ENCODE peak calls at places on chromosomes 13 and 19, in nine cellular contexts. One of them, this sample, is unnamed.

GRCh38 chr19:48991823-48992570 is 1.1 kb downstream of the GYS1 start:
- DNase-seq in heart right ventricle: peak; percentile 74
- DNase-seq in aorta: peak; percentile 85
- DNase-seq in CD8-positive, alpha-beta memory T cell: no peak
- DNase-seq in upper lobe of right lung: no peak
- DNase-seq in fibroblast of lung: peak; percentile 81
- DNase-seq in left lung: no peak
- DNase-seq in IMR-90: peak; percentile 83
- DNase-seq in uterus: peak; percentile 64
- DNase-seq in this sample: peak; percentile 81

GRCh38 chr19:42471554-42472249 is 29.0 kb upstream of the CXCL17 start:
- DNase-seq in fibroblast of lung: peak; percentile 9
- DNase-seq in left lung: no peak
- DNase-seq in CD8-positive, alpha-beta memory T cell: no peak
- DNase-seq in IMR-90: peak; percentile 5
- DNase-seq in heart right ventricle: no peak
- DNase-seq in upper lobe of right lung: no peak
- DNase-seq in aorta: no peak
- DNase-seq in uterus: no peak
- DNase-seq in this sample: peak; percentile 45

GRCh38 chr19:32691952-32692726 is 518 bp downstream of the NUDT19 start:
- DNase-seq in fibroblast of lung: peak; percentile 80
- DNase-seq in left lung: peak; percentile 94
- DNase-seq in heart right ventricle: peak; percentile 66
- DNase-seq in CD8-positive, alpha-beta memory T cell: peak; percentile 68
- DNase-seq in aorta: peak; percentile 88
- DNase-seq in upper lobe of right lung: peak; percentile 89
- DNase-seq in uterus: no peak
- DNase-seq in IMR-90: peak; percentile 69
- DNase-seq in this sample: peak; percentile 69

GRCh38 chr19:30556230-30556711 is 184.1 kb downstream of the ZNF536 start:
- DNase-seq in heart right ventricle: no peak
- DNase-seq in IMR-90: no peak
- DNase-seq in upper lobe of right lung: no peak
- DNase-seq in aorta: no peak
- DNase-seq in CD8-positive, alpha-beta memory T cell: no peak
- DNase-seq in uterus: no peak
- DNase-seq in left lung: no peak
- DNase-seq in fibroblast of lung: no peak
- DNase-seq in this sample: no peak

GRCh38 chr19:1569997-1570396 is 1.9 kb upstream of the MEX3D start:
- DNase-seq in CD8-positive, alpha-beta memory T cell: no peak
- DNase-seq in heart right ventricle: no peak
- DNase-seq in fibroblast of lung: no peak
- DNase-seq in uterus: no peak
- DNase-seq in upper lobe of right lung: no peak
- DNase-seq in aorta: no peak
- DNase-seq in IMR-90: no peak
- DNase-seq in left lung: no peak
- DNase-seq in this sample: no peak

GRCh38 chr13:78881746-78882145 is 222.8 kb upstream of the OBI1 start:
- DNase-seq in fibroblast of lung: no peak
- DNase-seq in heart right ventricle: no peak
- DNase-seq in upper lobe of right lung: no peak
- DNase-seq in aorta: no peak
- DNase-seq in uterus: no peak
- DNase-seq in CD8-positive, alpha-beta memory T cell: no peak
- DNase-seq in left lung: no peak
- DNase-seq in IMR-90: no peak
- DNase-seq in this sample: no peak

GRCh38 chr19:10756371-10756770 is 38.5 kb downstream of the DNM2 start:
- DNase-seq in aorta: no peak
- DNase-seq in heart right ventricle: no peak
- DNase-seq in upper lobe of right lung: no peak
- DNase-seq in uterus: no peak
- DNase-seq in fibroblast of lung: no peak
- DNase-seq in left lung: no peak
- DNase-seq in CD8-positive, alpha-beta memory T cell: no peak
- DNase-seq in IMR-90: no peak
- DNase-seq in this sample: no peak

GRCh38 chr19:50565984-50566903 is 2.0 kb downstream of the LRRC4B start:
- DNase-seq in fibroblast of lung: no peak
- DNase-seq in heart right ventricle: no peak
- DNase-seq in upper lobe of right lung: no peak
- DNase-seq in left lung: peak; percentile 59
- DNase-seq in uterus: no peak
- DNase-seq in IMR-90: no peak
- DNase-seq in aorta: no peak
- DNase-seq in CD8-positive, alpha-beta memory T cell: peak; percentile 30
- DNase-seq in this sample: no peak

GRCh38 chr19:40827386-40828247 is 22.6 kb downstream of the CYP2A6 start:
- DNase-seq in IMR-90: no peak
- DNase-seq in upper lobe of right lung: no peak
- DNase-seq in CD8-positive, alpha-beta memory T cell: no peak
- DNase-seq in heart right ventricle: no peak
- DNase-seq in uterus: peak; percentile 13
- DNase-seq in fibroblast of lung: no peak
- DNase-seq in aorta: no peak
- DNase-seq in left lung: peak; percentile 30
- DNase-seq in this sample: no peak

GRCh38 chr19:50639121-50640112 is at the start of gene SYT3:
- DNase-seq in fibroblast of lung: peak; percentile 11
- DNase-seq in CD8-positive, alpha-beta memory T cell: no peak
- DNase-seq in aorta: peak; percentile 82
- DNase-seq in heart right ventricle: peak; percentile 28
- DNase-seq in upper lobe of right lung: peak; percentile 79
- DNase-seq in left lung: no peak
- DNase-seq in IMR-90: peak; percentile 27
- DNase-seq in uterus: peak; percentile 17
- DNase-seq in this sample: peak; percentile 22

GRCh38 chr13:54633461-54633860 is 1604.8 kb downstream of the OLFM4 start:
- DNase-seq in left lung: no peak
- DNase-seq in fibroblast of lung: no peak
- DNase-seq in heart right ventricle: no peak
- DNase-seq in upper lobe of right lung: no peak
- DNase-seq in aorta: no peak
- DNase-seq in CD8-positive, alpha-beta memory T cell: no peak
- DNase-seq in IMR-90: no peak
- DNase-seq in uterus: no peak
- DNase-seq in this sample: no peak

GRCh38 chr19:58538257-58539168 is 5.4 kb upstream of the TRIM28 start:
- DNase-seq in fibroblast of lung: no peak
- DNase-seq in upper lobe of right lung: no peak
- DNase-seq in uterus: no peak
- DNase-seq in left lung: no peak
- DNase-seq in CD8-positive, alpha-beta memory T cell: peak; percentile 60
- DNase-seq in aorta: no peak
- DNase-seq in IMR-90: no peak
- DNase-seq in heart right ventricle: peak; percentile 53
- DNase-seq in this sample: no peak

GRCh38 chr19:42547927-42548326 is 19.6 kb upstream of the CEACAM1 start:
- DNase-seq in heart right ventricle: no peak
- DNase-seq in uterus: no peak
- DNase-seq in CD8-positive, alpha-beta memory T cell: no peak
- DNase-seq in left lung: no peak
- DNase-seq in IMR-90: no peak
- DNase-seq in fibroblast of lung: no peak
- DNase-seq in aorta: no peak
- DNase-seq in upper lobe of right lung: no peak
- DNase-seq in this sample: no peak

DNA sequence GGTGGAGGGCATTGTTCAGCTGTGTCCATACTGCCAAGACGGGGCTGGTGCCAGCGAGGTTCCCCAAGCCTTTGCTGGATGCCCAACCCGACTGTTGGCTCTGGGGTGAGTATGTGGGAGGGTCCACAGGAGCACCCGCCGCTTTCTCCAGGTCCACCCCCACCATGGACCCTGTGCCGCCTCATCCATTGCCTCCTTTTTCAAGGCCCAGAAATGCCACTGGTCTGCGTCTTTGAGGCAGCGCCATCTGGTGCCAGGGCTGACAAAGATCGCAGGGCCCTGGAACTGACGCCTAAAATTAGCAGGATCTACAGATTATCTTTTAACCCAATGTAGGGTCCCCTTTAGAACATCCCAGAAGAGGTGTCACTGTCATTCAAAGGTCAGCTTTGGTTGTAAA is 34.6 kb downstream of the NFIX start:
- DNase-seq in heart right ventricle: no peak
- DNase-seq in upper lobe of right lung: no peak
- DNase-seq in left lung: peak; percentile 63
- DNase-seq in uterus: no peak
- DNase-seq in aorta: peak; percentile 73
- DNase-seq in CD8-positive, alpha-beta memory T cell: no peak
- DNase-seq in fibroblast of lung: no peak
- DNase-seq in IMR-90: no peak
- DNase-seq in this sample: peak; percentile 54
- H3K27me3 ChIP-seq in heart right ventricle: no peaks in the 10 kb centered on the region
- H3K27me3 ChIP-seq in upper lobe of right lung: no peaks in the 10 kb centered on the region
- H3K27me3 ChIP-seq in left lung: no peaks in the 10 kb centered on the region
- H3K27me3 ChIP-seq in uterus: no peaks in the 10 kb centered on the region
- H3K27me3 ChIP-seq in aorta: no peaks in the 10 kb centered on the region
- H3K27me3 ChIP-seq in CD8-positive, alpha-beta memory T cell: peaks cover 4% of the 10 kb centered on the region
- H3K27me3 ChIP-seq in fibroblast of lung: no peaks in the 10 kb centered on the region
- H3K27me3 ChIP-seq in IMR-90: no peaks in the 10 kb centered on the region
- H3K27me3 ChIP-seq in this sample: no peaks in the 10 kb centered on the region

DNA sequence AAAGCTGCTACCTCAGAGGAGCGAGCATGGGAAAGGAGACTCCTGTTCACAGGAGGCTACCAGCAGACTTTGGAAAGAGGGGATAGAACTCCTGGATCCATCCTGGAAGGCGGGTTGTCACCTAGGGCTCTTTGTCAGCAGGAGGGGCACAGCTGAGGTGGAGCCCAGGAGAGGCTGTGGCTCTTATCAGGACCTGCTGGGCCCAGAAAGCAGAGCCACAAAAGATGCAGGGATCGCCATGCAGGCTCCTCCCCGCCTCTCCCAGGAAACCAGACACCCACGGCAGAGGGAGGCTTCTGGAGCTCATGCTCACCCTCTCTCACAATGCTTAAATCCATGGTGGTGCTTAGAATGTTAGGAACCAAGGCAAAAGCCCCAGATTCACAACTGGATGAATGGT is 994.2 kb downstream of the UQCRFS1 start:
- DNase-seq in IMR-90: no peak
- DNase-seq in left lung: no peak
- DNase-seq in upper lobe of right lung: no peak
- DNase-seq in CD8-positive, alpha-beta memory T cell: no peak
- DNase-seq in uterus: no peak
- DNase-seq in heart right ventricle: no peak
- DNase-seq in aorta: no peak
- DNase-seq in fibroblast of lung: no peak
- DNase-seq in this sample: no peak
- H3K9me3 ChIP-seq in IMR-90: peaks cover 49% of the 10 kb centered on the region
- H3K9me3 ChIP-seq in left lung: no peaks in the 10 kb centered on the region
- H3K9me3 ChIP-seq in upper lobe of right lung: no peaks in the 10 kb centered on the region
- H3K9me3 ChIP-seq in CD8-positive, alpha-beta memory T cell: no peaks in the 10 kb centered on the region
- H3K9me3 ChIP-seq in uterus: no peaks in the 10 kb centered on the region
- H3K9me3 ChIP-seq in heart right ventricle: no peaks in the 10 kb centered on the region
- H3K9me3 ChIP-seq in aorta: no peaks in the 10 kb centered on the region
- H3K9me3 ChIP-seq in fibroblast of lung: no peaks in the 10 kb centered on the region
- H3K9me3 ChIP-seq in this sample: no peaks in the 10 kb centered on the region

DNA sequence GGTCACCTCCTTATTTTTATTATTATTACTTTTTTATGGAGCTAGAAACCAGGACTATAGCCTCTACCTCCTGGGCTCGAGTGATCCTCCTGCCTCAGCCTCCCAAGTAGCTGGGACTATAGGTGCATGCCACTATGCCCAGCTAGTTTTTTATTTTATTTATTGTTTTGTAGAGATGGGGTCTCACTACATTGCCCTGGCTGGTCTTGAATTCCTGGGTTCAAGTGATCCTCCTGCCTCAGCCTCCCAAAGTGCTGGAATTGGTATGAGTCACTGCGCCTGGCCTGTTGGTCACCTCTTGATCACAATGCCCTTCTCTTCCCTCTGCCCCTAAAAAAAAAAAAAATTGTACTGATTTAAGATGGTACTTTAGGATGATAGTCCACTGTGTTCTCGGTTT is 20.4 kb downstream of the MRPS12 start:
- DNase-seq in CD8-positive, alpha-beta memory T cell: peak; percentile 13
- DNase-seq in fibroblast of lung: no peak
- DNase-seq in upper lobe of right lung: no peak
- DNase-seq in uterus: no peak
- DNase-seq in aorta: no peak
- DNase-seq in left lung: no peak
- DNase-seq in heart right ventricle: no peak
- DNase-seq in IMR-90: no peak
- DNase-seq in this sample: no peak
- H3K27me3 ChIP-seq in CD8-positive, alpha-beta memory T cell: peaks cover 4% of the 10 kb centered on the region
- H3K27me3 ChIP-seq in fibroblast of lung: no peaks in the 10 kb centered on the region
- H3K27me3 ChIP-seq in upper lobe of right lung: no peaks in the 10 kb centered on the region
- H3K27me3 ChIP-seq in uterus: no peaks in the 10 kb centered on the region
- H3K27me3 ChIP-seq in aorta: no peaks in the 10 kb centered on the region
- H3K27me3 ChIP-seq in left lung: no peaks in the 10 kb centered on the region
- H3K27me3 ChIP-seq in heart right ventricle: peaks cover 4% of the 10 kb centered on the region
- H3K27me3 ChIP-seq in IMR-90: no peaks in the 10 kb centered on the region
- H3K27me3 ChIP-seq in this sample: no peaks in the 10 kb centered on the region

DNA sequence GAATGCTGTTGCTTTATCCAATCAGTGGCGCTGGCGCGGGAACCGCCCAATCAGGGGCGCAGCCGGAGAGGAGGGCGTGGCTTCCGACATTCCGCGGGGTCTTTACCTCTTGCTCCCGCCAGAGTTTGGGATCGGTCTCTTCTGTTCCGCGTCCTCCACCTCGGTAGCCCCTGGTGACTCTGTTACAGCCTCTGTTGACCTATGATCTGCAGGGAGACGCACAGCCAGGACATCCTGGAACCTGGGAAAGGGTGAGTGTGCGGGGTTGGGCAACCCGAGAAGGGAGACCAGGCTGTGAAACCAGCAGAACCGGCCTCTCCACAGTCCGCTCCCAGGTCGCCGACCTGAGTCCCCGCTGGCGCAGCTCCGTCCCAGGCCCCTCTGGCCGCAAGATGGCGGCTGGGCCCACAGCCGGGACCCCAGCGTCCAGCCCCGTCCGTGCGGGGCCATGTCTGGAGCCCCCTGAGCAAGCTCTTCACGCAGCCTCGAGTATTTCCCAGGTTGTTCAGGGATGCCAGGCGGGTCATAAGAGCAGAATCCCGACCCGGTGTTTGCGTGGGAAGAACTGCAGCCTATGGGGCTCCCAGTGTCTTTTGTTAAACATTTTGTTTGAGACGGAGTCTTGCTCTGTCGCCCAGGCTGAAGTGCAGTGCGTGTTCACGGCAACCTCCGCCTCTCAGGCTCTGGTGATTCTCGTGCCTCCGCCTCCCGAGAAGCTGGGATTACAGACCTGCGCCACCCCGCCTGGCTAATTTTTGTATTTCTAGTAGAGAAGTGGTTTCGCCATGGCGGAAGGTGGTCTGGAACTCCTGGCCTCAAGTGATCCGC is 4.4 kb upstream of the ZNF681 start:
- DNase-seq in aorta: peak; percentile 95
- DNase-seq in IMR-90: peak; percentile 13
- DNase-seq in fibroblast of lung: peak; percentile 70
- DNase-seq in left lung: peak; percentile 88
- DNase-seq in CD8-positive, alpha-beta memory T cell: peak; percentile 91
- DNase-seq in uterus: peak; percentile 75
- DNase-seq in upper lobe of right lung: peak; percentile 93
- DNase-seq in heart right ventricle: peak; percentile 82
- DNase-seq in this sample: no peak
- H3K9me3 ChIP-seq in aorta: no peaks in the 10 kb centered on the region
- H3K9me3 ChIP-seq in IMR-90: no peaks in the 10 kb centered on the region
- H3K9me3 ChIP-seq in fibroblast of lung: no peaks in the 10 kb centered on the region
- H3K9me3 ChIP-seq in left lung: no peaks in the 10 kb centered on the region
- H3K9me3 ChIP-seq in CD8-positive, alpha-beta memory T cell: no peaks in the 10 kb centered on the region
- H3K9me3 ChIP-seq in uterus: no peaks in the 10 kb centered on the region
- H3K9me3 ChIP-seq in upper lobe of right lung: no peaks in the 10 kb centered on the region
- H3K9me3 ChIP-seq in heart right ventricle: no peaks in the 10 kb centered on the region
- H3K9me3 ChIP-seq in this sample: no peaks in the 10 kb centered on the region